ENCODE peak calls at places on chromosomes 2 and 18, in six cellular contexts. One of them, this sample, is unnamed.

GRCh38 chr2:8409461-8410260 is 272.2 kb upstream of the ID2 start:
- DNase-seq in bronchial epithelial cell: no peak
- DNase-seq in sigmoid colon: no peak
- DNase-seq in AG04450: no peak
- DNase-seq in heart right ventricle: no peak
- DNase-seq in tibial nerve: no peak
- DNase-seq in this sample: no peak

GRCh38 chr2:224925066-224925821 is 117.0 kb downstream of the DOCK10 start:
- DNase-seq in bronchial epithelial cell: no peak
- DNase-seq in sigmoid colon: no peak
- DNase-seq in AG04450: no peak
- DNase-seq in heart right ventricle: no peak
- DNase-seq in tibial nerve: no peak
- DNase-seq in this sample: no peak

GRCh38 chr2:43312751-43313641 is 86.6 kb upstream of the ZFP36L2 start:
- DNase-seq in bronchial epithelial cell: peak
- DNase-seq in sigmoid colon: no peak
- DNase-seq in AG04450: peak
- DNase-seq in heart right ventricle: no peak
- DNase-seq in tibial nerve: no peak
- DNase-seq in this sample: no peak

GRCh38 chr2:41222593-41222992 is 770.7 kb upstream of the SLC8A1 start:
- DNase-seq in bronchial epithelial cell: no peak
- DNase-seq in sigmoid colon: no peak
- DNase-seq in AG04450: no peak
- DNase-seq in heart right ventricle: no peak
- DNase-seq in tibial nerve: no peak
- DNase-seq in this sample: no peak

GRCh38 chr2:168189835-168190426 is 57.5 kb downstream of the STK39 start:
- DNase-seq in bronchial epithelial cell: peak
- DNase-seq in sigmoid colon: no peak
- DNase-seq in AG04450: peak
- DNase-seq in heart right ventricle: no peak
- DNase-seq in tibial nerve: no peak
- DNase-seq in this sample: no peak

GRCh38 chr2:217168396-217168795 is 308.5 kb upstream of the TNP1 start:
- DNase-seq in bronchial epithelial cell: no peak
- DNase-seq in sigmoid colon: no peak
- DNase-seq in AG04450: no peak
- DNase-seq in heart right ventricle: no peak
- DNase-seq in tibial nerve: no peak
- DNase-seq in this sample: no peak

GRCh38 chr18:35938562-35938961 is 33.9 kb upstream of the RMP24 start:
- DNase-seq in bronchial epithelial cell: peak
- DNase-seq in sigmoid colon: no peak
- DNase-seq in AG04450: no peak
- DNase-seq in heart right ventricle: no peak
- DNase-seq in tibial nerve: no peak
- DNase-seq in this sample: no peak

GRCh38 chr2:180677200-180677599 is 303.2 kb upstream of the UBE2E3 start:
- DNase-seq in bronchial epithelial cell: peak
- DNase-seq in sigmoid colon: no peak
- DNase-seq in AG04450: no peak
- DNase-seq in heart right ventricle: no peak
- DNase-seq in tibial nerve: no peak
- DNase-seq in this sample: no peak

GRCh38 chr2:161170917-161171594 is 10.8 kb downstream of the TANK start:
- DNase-seq in bronchial epithelial cell: peak
- DNase-seq in sigmoid colon: no peak
- DNase-seq in AG04450: no peak
- DNase-seq in heart right ventricle: no peak
- DNase-seq in tibial nerve: no peak
- DNase-seq in this sample: no peak

GRCh38 chr2:235201796-235202195 is 250.0 kb downstream of the SH3BP4 start:
- DNase-seq in bronchial epithelial cell: no peak
- DNase-seq in sigmoid colon: no peak
- DNase-seq in AG04450: no peak
- DNase-seq in heart right ventricle: no peak
- DNase-seq in tibial nerve: no peak
- DNase-seq in this sample: no peak

GRCh38 chr2:1497122-1497611 is 83.9 kb downstream of the TPO start:
- DNase-seq in bronchial epithelial cell: no peak
- DNase-seq in sigmoid colon: peak
- DNase-seq in AG04450: no peak
- DNase-seq in heart right ventricle: no peak
- DNase-seq in tibial nerve: peak
- DNase-seq in this sample: no peak

GRCh38 chr18:63152096-63152495 is 167.5 kb downstream of the BCL2 start:
- DNase-seq in bronchial epithelial cell: no peak
- DNase-seq in sigmoid colon: no peak
- DNase-seq in AG04450: no peak
- DNase-seq in heart right ventricle: no peak
- DNase-seq in tibial nerve: no peak
- DNase-seq in this sample: peak

GRCh38 chr18:63150942-63151421 is 168.6 kb downstream of the BCL2 start:
- DNase-seq in bronchial epithelial cell: no peak
- DNase-seq in sigmoid colon: no peak
- DNase-seq in AG04450: no peak
- DNase-seq in heart right ventricle: no peak
- DNase-seq in tibial nerve: no peak
- DNase-seq in this sample: no peak

GRCh38 chr18:63154350-63155152 is 165.0 kb downstream of the BCL2 start:
- DNase-seq in bronchial epithelial cell: no peak
- DNase-seq in sigmoid colon: no peak
- DNase-seq in AG04450: no peak
- DNase-seq in heart right ventricle: no peak
- DNase-seq in tibial nerve: no peak
- DNase-seq in this sample: no peak

GRCh38 chr18:63150326-63150725 is 169.2 kb downstream of the BCL2 start:
- DNase-seq in bronchial epithelial cell: no peak
- DNase-seq in sigmoid colon: no peak
- DNase-seq in AG04450: no peak
- DNase-seq in heart right ventricle: no peak
- DNase-seq in tibial nerve: no peak
- DNase-seq in this sample: no peak

DNA sequence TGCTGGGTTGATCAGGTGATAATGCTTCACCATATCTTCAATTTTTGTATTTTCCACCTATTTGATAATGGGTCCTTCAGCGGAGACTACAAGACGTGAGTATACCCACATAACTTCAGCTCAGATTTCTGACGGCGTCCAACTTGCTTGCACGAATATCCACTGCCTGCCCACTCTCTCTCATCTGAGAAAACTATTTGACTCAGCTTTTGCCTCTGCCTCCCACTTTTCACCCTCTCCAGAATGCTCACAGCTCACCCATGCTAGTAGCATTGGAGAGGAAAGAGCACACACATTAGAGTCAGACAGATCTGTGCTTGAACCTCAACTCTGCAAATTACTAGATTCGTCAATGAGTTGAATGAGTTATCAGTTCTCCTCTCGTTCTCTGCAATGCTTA is 166.8 kb downstream of the BCL2 start:
- DNase-seq in bronchial epithelial cell: no peak
- DNase-seq in sigmoid colon: no peak
- DNase-seq in AG04450: no peak
- DNase-seq in heart right ventricle: no peak
- DNase-seq in tibial nerve: no peak
- DNase-seq in this sample: no peak
- H3K4me3 ChIP-seq in bronchial epithelial cell: no peak
- H3K4me3 ChIP-seq in sigmoid colon: no peak
- H3K4me3 ChIP-seq in AG04450: no peak
- H3K4me3 ChIP-seq in heart right ventricle: no peak
- H3K4me3 ChIP-seq in tibial nerve: no peak
- H3K4me3 ChIP-seq in this sample: peak

GRCh38 chr2:218959761-218960195 is 312 bp downstream of the CDK5R2 start:
- DNase-seq in bronchial epithelial cell: no peak
- DNase-seq in sigmoid colon: no peak
- DNase-seq in AG04450: no peak
- DNase-seq in heart right ventricle: no peak
- DNase-seq in tibial nerve: no peak
- DNase-seq in this sample: no peak

GRCh38 chr2:218960196-218961165 is 1.0 kb downstream of the CDK5R2 start:
- DNase-seq in bronchial epithelial cell: no peak
- DNase-seq in sigmoid colon: no peak
- DNase-seq in AG04450: no peak
- DNase-seq in heart right ventricle: no peak
- DNase-seq in tibial nerve: no peak
- DNase-seq in this sample: no peak

GRCh38 chr2:218957685-218958084 is 1.8 kb upstream of the CDK5R2 start:
- DNase-seq in bronchial epithelial cell: peak
- DNase-seq in sigmoid colon: no peak
- DNase-seq in AG04450: no peak
- DNase-seq in heart right ventricle: no peak
- DNase-seq in tibial nerve: no peak
- DNase-seq in this sample: no peak

GRCh38 chr2:218959141-218959731 is at the start of gene CDK5R2:
- DNase-seq in bronchial epithelial cell: peak
- DNase-seq in sigmoid colon: peak
- DNase-seq in AG04450: peak
- DNase-seq in heart right ventricle: peak
- DNase-seq in tibial nerve: no peak
- DNase-seq in this sample: peak

GRCh38 chr2:218958276-218958675 is 1.2 kb upstream of the CDK5R2 start:
- DNase-seq in bronchial epithelial cell: no peak
- DNase-seq in sigmoid colon: no peak
- DNase-seq in AG04450: no peak
- DNase-seq in heart right ventricle: no peak
- DNase-seq in tibial nerve: no peak
- DNase-seq in this sample: no peak
- H3K4me3 ChIP-seq in bronchial epithelial cell: no peak
- H3K4me3 ChIP-seq in sigmoid colon: no peak
- H3K4me3 ChIP-seq in AG04450: no peak
- H3K4me3 ChIP-seq in heart right ventricle: no peak
- H3K4me3 ChIP-seq in tibial nerve: no peak
- H3K4me3 ChIP-seq in this sample: no peak

GRCh38 chr2:215765729-215766360 is 247.5 kb downstream of the MREG start:
- DNase-seq in bronchial epithelial cell: no peak
- DNase-seq in sigmoid colon: no peak
- DNase-seq in AG04450: no peak
- DNase-seq in heart right ventricle: no peak
- DNase-seq in tibial nerve: no peak
- DNase-seq in this sample: no peak
- H3K4me3 ChIP-seq in bronchial epithelial cell: no peak
- H3K4me3 ChIP-seq in sigmoid colon: no peak
- H3K4me3 ChIP-seq in AG04450: no peak
- H3K4me3 ChIP-seq in heart right ventricle: no peak
- H3K4me3 ChIP-seq in tibial nerve: no peak
- H3K4me3 ChIP-seq in this sample: no peak

GRCh38 chr18:79784071-79784913 is 13.4 kb upstream of the KCNG2 start:
- DNase-seq in bronchial epithelial cell: no peak
- DNase-seq in sigmoid colon: peak
- DNase-seq in AG04450: no peak
- DNase-seq in heart right ventricle: no peak
- DNase-seq in tibial nerve: no peak
- DNase-seq in this sample: no peak
- H3K4me3 ChIP-seq in bronchial epithelial cell: no peak
- H3K4me3 ChIP-seq in sigmoid colon: no peak
- H3K4me3 ChIP-seq in AG04450: no peak
- H3K4me3 ChIP-seq in heart right ventricle: no peak
- H3K4me3 ChIP-seq in tibial nerve: no peak
- H3K4me3 ChIP-seq in this sample: no peak

This sample was measured in CD4-positive, alpha-beta memory T cell.